ENCODE peak calls at places on chromosomes 1 and 21, in five cellular contexts. G, N, A, H and P are unnamed samples.

GRCh38 chr1:153962088-153963029 is 978 bp downstream of the SLC39A1 start:
- DNase-seq in N (peak), A (no peak), G (no peak), H (no peak), P (peak)

GRCh38 chr1:34671887-34672286 is 83.0 kb upstream of the GJB5 start:
- DNase-seq in G (no peak), N (no peak), H (no peak), A (no peak), P (no peak)

GRCh38 chr1:25020851-25021585 is 90.9 kb upstream of the RUNX3 start:
- DNase-seq in G (no peak), H (no peak), A (no peak), N (no peak), P (no peak)

GRCh38 chr1:209455133-209455532 is 128.4 kb upstream of the CAMK1G start:
- DNase-seq in A (no peak), N (no peak), G (no peak), H (no peak), P (no peak)

GRCh38 chr1:192119701-192120100 is 38.6 kb upstream of the RGS18 start:
- DNase-seq in G (no peak), N (no peak), H (no peak), A (no peak), P (no peak)

GRCh38 chr1:185581961-185582725 is 152.0 kb upstream of the HMCN1 start:
- DNase-seq in H (no peak), A (no peak), G (no peak), N (no peak), P (no peak)

GRCh38 chr1:197915797-197916686 is 1.1 kb upstream of the LHX9 start:
- DNase-seq in H (no peak), N (no peak), A (peak), G (peak), P (no peak)

GRCh38 chr1:177106614-177107365 is 57.7 kb downstream of the ASTN1 start:
- DNase-seq in H (no peak), N (no peak), A (no peak), G (no peak), P (no peak)

GRCh38 chr1:210448293-210448892 is 119.7 kb downstream of the HHAT start:
- DNase-seq in H (no peak), N (no peak), A (peak), G (peak), P (no peak)

GRCh38 chr1:228546541-228547463 is 59.6 kb downstream of the RNF187 start:
- DNase-seq in H (no peak), G (no peak), A (no peak), N (no peak), P (no peak)

GRCh38 chr1:22749919-22750670 is 39.5 kb downstream of the EPHB2 start:
- DNase-seq in A (no peak), G (peak), H (no peak), N (peak), P (peak)

GRCh38 chr1:153646672-153647374 is 11.7 kb upstream of the SNAPIN start:
- DNase-seq in G (no peak), A (no peak), N (no peak), H (no peak), P (no peak)

GRCh38 chr1:40799351-40799867 is 15.8 kb downstream of the KCNQ4 start:
- DNase-seq in N (no peak), A (no peak), G (no peak), H (no peak), P (peak)

GRCh38 chr1:61481313-61481712 is 243.6 kb downstream of the TM2D1 start:
- DNase-seq in G (no peak), A (no peak), H (no peak), N (no peak), P (no peak)

GRCh38 chr1:164767257-164768044 is 208.5 kb downstream of the PBX1 start:
- DNase-seq in N (no peak), G (peak), A (no peak), H (no peak), P (no peak)

GRCh38 chr1:117010310-117010969 is 8.9 kb downstream of the CD101 start:
- DNase-seq in H (no peak), N (no peak), A (no peak), G (no peak), P (no peak)

GRCh38 chr1:55359611-55360010 is 144.4 kb upstream of the USP24 start:
- DNase-seq in G (no peak), A (no peak), H (no peak), N (no peak), P (no peak)

GRCh38 chr1:201224671-201225400 is 34.2 kb downstream of the IGFN1 start:
- DNase-seq in A (no peak), N (no peak), H (no peak), G (no peak), P (no peak)

GRCh38 chr21:34609244-34609950 is 5.5 kb downstream of the RCAN1 start:
- DNase-seq in G (no peak), N (no peak), A (no peak), H (no peak), P (no peak)

GRCh38 chr1:112508242-112509004 is at the start of gene WNT2B:
- DNase-seq in H (no peak), N (no peak), G (no peak), A (peak), P (peak)

GRCh38 chr1:152907686-152908601 is at the start of gene IVL:
- DNase-seq in H (no peak), A (no peak), N (no peak), G (no peak), P (no peak)

GRCh38 chr1:112673589-112674439 is 645 bp upstream of the MOV10 start:
- DNase-seq in N (no peak), G (peak), A (no peak), H (no peak), P (no peak)

GRCh38 chr1:7516341-7516740 is 254.8 kb upstream of the VAMP3 start:
- DNase-seq in G (no peak), A (peak), N (no peak), H (no peak), P (no peak)

GRCh38 chr1:81702903-81703302 is 97.8 kb upstream of the ADGRL2 start:
- DNase-seq in N (no peak), G (peak), H (no peak), A (no peak), P (no peak)

GRCh38 chr1:96865731-96866684 is 144.4 kb downstream of the PTBP2 start:
- DNase-seq in N (no peak), G (peak), A (no peak), H (no peak), P (no peak)